ENCODE peak calls at places on chromosomes 3 and 15, in four cellular contexts. B is heart right ventricle, K is A549, D is IMR-90. C is an unnamed sample. For H3K4me1, the result is how much of the 10 kb centered on the place peaks cover.

GRCh38 chr15:54345827-54346226 is 367.6 kb downstream of the UNC13C start:
- DNase-seq in B (no peak), D (no peak), K (no peak), C (no peak)

GRCh38 chr3:54965746-54966145 is 37.9 kb upstream of the LRTM1 start:
- DNase-seq in D (peak), B (no peak), K (no peak), C (no peak)

GRCh38 chr3:122730240-122730639 is 49.6 kb downstream of the PARP14 start:
- DNase-seq in D (no peak), B (no peak), K (no peak), C (no peak)

GRCh38 chr3:99781761-99782160 is 35.9 kb upstream of the CMSS1 start:
- DNase-seq in B (no peak), K (no peak), D (peak), C (no peak)

GRCh38 chr3:141454906-141455602 is 31.8 kb upstream of the RASA2 start:
- DNase-seq in D (peak), K (peak), B (no peak), C (no peak)

GRCh38 chr3:100875239-100875638 is 118.0 kb downstream of the ABI3BP start:
- DNase-seq in D (peak), K (no peak), B (peak), C (peak)

GRCh38 chr15:62521396-62521795 is 356.3 kb upstream of the C2CD4B start:
- DNase-seq in B (no peak), D (no peak), K (no peak), C (no peak)

GRCh38 chr3:30511524-30512278 is 94.7 kb upstream of the TGFBR2 start:
- DNase-seq in B (no peak), D (peak), K (peak), C (no peak)

GRCh38 chr3:132145833-132146232 is 111.0 kb upstream of the CPNE4 start:
- DNase-seq in D (peak), K (peak), B (no peak), C (no peak)

GRCh38 chr3:5699811-5700210 is 512.3 kb downstream of the EDEM1 start:
- DNase-seq in B (no peak), K (no peak), D (no peak), C (peak)

GRCh38 chr15:65371976-65372786 is 5.6 kb downstream of the IGDCC3 start:
- DNase-seq in K (no peak), D (no peak), B (no peak), C (no peak)

GRCh38 chr3:105523496-105523895 is 156.8 kb downstream of the ALCAM start:
- DNase-seq in D (peak), K (no peak), B (no peak), C (no peak)

GRCh38 chr3:105933871-105934270 is 65.1 kb upstream of the CBLB start:
- DNase-seq in D (peak), B (no peak), K (no peak), C (no peak)

GRCh38 chr3:175651716-175652115 is 792.6 kb downstream of the NAALADL2 start:
- DNase-seq in K (no peak), D (peak), B (no peak), C (no peak)

GRCh38 chr15:73357999-73358665 is 10.6 kb downstream of the HCN4 start:
- DNase-seq in D (no peak), K (no peak), B (no peak), C (peak)

GRCh38 chr3:83216919-83217594 is 1455.6 kb upstream of the GBE1 start:
- DNase-seq in K (no peak), D (no peak), B (no peak), C (no peak)

GRCh38 chr15:53675832-53676231 is 83.6 kb downstream of the WDR72 start:
- DNase-seq in B (no peak), D (no peak), K (peak), C (no peak)

GRCh38 chr3:32421991-32422859 is 30.6 kb downstream of the CMTM7 start:
- DNase-seq in K (peak), D (peak), B (peak), C (peak)

GRCh38 chr3:52310861-52311566 is 5.1 kb upstream of the DNAH1 start:
- DNase-seq in D (peak), B (no peak), K (no peak), C (no peak)

GRCh38 chr3:150515210-150515609 is 31.1 kb downstream of the SERP1 start:
- DNase-seq in B (no peak), K (no peak), D (no peak), C (no peak)

GRCh38 chr15:96200357-96200972 is 130.0 kb upstream of the NR2F2 start:
- DNase-seq in B (no peak), K (no peak), D (no peak), C (no peak)

GRCh38 chr3:128222771-128223386 is 69.6 kb downstream of the EEFSEC start:
- DNase-seq in K (no peak), B (no peak), D (peak), C (no peak)

GRCh38 chr15:28093761-28094535 is 5.2 kb downstream of the OCA2 start:
- DNase-seq in K (no peak), B (no peak), D (no peak), C (peak)

GRCh38 chr3:154872089-154872488 is 208.0 kb upstream of the MME start:
- DNase-seq in D (no peak), K (no peak), B (no peak), C (no peak)

GRCh38 chr15:73617910-73618309 is 15.3 kb downstream of the NPTN start:
- DNase-seq in D (no peak), B (no peak), K (no peak), C (no peak)

GRCh38 chr3:51622402-51622801 is 48.6 kb upstream of the TEX264 start:
- DNase-seq in B (no peak), D (peak), K (no peak), C (no peak)

GRCh38 chr3:31729573-31729972 is 196.8 kb downstream of the STT3B start:
- DNase-seq in B (no peak), D (no peak), K (peak), C (no peak)

GRCh38 chr15:100384108-100384410 is 42.3 kb upstream of the ADAMTS17 start:
- DNase-seq in D (no peak), B (no peak), K (no peak), C (no peak)

GRCh38 chr3:13878711-13879101 is 1.2 kb downstream of the WNT7A start:
- DNase-seq in K (no peak), B (no peak), D (no peak), C (no peak)

GRCh38 chr3:157063926-157064325 is 96.0 kb downstream of the CCNL1 start:
- DNase-seq in D (peak), B (no peak), K (no peak), C (no peak)

GRCh38 chr3:195466251-195466650 is 23.4 kb upstream of the ACAP2 start:
- DNase-seq in D (no peak), K (no peak), B (no peak), C (no peak)

GRCh38 chr3:195458188-195458800 is 15.5 kb upstream of the ACAP2 start:
- DNase-seq in K (no peak), D (peak), B (no peak), C (no peak)

GRCh38 chr3:195461518-195462307 is 18.9 kb upstream of the ACAP2 start:
- DNase-seq in K (no peak), B (no peak), D (no peak), C (peak)

GRCh38 chr3:195460355-195460754 is 17.5 kb upstream of the ACAP2 start:
- DNase-seq in K (no peak), D (no peak), B (no peak), C (no peak)

GRCh38 chr3:195462308-195462610 is 19.4 kb upstream of the ACAP2 start:
- DNase-seq in D (no peak), K (no peak), B (no peak), C (peak)
- H3K4me1 ChIP-seq in D (under half), K (under half), B (under half), C (under half)

GRCh38 chr15:91857224-91857585 is 3.7 kb downstream of the SLCO3A1 start:
- DNase-seq in K (no peak), B (no peak), D (no peak), C (no peak)
- H3K4me1 ChIP-seq in K (under half), B (half or more), D (under half), C (under half)

GRCh38 chr3:10396931-10397330 is 76.0 kb upstream of the SEC13 start:
- DNase-seq in B (no peak), D (no peak), K (no peak), C (no peak)
- H3K4me1 ChIP-seq in B (under half), D (under half), K (under half), C (under half)

DNA sequence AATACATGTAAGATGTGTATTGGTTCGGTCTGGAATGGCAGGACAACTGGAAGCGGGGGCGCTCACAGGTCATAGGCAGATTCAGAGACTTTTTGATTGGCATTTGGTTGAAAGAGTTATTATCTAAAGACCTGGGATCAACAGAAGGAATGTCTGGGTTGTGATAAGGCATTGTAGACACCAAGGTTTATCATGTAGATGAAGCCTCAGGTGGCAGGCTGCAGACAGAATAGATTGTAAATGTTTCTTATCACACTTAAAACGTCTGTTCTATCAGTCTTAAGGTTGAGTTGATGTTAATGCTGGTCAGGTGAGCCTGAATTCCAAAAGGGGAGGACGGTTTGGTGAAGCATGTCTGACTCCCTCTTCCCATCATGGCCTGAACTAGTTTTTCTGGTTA is 295.9 kb upstream of the PROK2 start:
- DNase-seq in D (no peak), K (no peak), B (no peak), C (no peak)
- H3K4me1 ChIP-seq in D (under half), K (under half), B (under half), C (under half)

DNA sequence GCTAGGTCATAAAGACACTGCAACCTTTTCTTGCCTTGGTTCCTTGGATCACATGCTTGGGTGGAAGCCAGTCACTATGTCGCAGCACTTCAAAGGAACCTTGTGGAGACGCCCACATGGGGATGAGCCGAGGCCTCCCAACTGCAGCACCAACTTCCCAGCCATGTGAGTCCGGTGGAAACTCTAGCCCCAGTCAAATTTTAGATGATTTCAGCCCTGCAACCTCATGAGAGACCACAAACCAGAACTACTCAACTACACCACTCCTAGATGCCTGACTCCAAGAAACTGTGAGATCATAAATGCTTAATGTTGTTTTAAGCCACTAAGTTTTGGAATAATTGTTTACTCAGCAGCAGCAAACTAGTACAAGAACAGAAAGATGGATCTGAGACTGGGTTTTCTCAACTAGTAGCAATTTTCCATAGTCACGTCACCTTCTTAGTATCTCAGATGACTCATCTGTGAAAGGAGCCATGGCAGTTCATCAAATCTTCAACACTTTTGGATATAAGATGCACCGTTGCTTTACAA is 86.5 kb downstream of the MB21D2 start:
- DNase-seq in K (no peak), D (peak), B (no peak), C (no peak)
- H3K4me1 ChIP-seq in K (half or more), D (under half), B (half or more), C (under half)

GRCh38 chr3:86815880-86816279 is 175.1 kb downstream of the VGLL3 start:
- DNase-seq in D (no peak), K (no peak), B (no peak), C (no peak)
- H3K4me1 ChIP-seq in D (under half), K (under half), B (under half), C (under half)

DNA sequence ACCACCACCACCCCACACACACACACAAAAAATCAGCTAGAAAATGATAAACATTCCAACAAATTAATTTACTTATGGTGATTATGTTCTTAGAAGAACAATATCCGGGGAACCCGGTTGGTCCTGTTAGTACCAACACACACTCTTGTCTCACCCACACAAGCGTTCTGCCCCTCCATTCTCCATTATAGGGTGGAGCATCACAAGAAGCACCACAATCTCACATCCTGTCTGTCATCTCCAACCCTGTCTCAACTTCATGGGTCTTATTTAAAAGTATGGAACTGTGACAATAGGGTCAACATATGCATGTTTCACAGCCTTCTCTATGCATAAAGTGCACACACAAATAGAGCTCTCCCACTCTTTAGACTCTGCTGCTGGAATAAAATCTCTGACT is 5.6 kb downstream of the GSK3B start:
- DNase-seq in B (no peak), D (no peak), K (no peak), C (no peak)
- H3K4me1 ChIP-seq in B (half or more), D (under half), K (under half), C (under half)

GRCh38 chr3:185727873-185728272 is 97.0 kb downstream of the IGF2BP2 start:
- DNase-seq in K (no peak), B (no peak), D (no peak), C (no peak)
- H3K4me1 ChIP-seq in K (under half), B (under half), D (under half), C (under half)

DNA sequence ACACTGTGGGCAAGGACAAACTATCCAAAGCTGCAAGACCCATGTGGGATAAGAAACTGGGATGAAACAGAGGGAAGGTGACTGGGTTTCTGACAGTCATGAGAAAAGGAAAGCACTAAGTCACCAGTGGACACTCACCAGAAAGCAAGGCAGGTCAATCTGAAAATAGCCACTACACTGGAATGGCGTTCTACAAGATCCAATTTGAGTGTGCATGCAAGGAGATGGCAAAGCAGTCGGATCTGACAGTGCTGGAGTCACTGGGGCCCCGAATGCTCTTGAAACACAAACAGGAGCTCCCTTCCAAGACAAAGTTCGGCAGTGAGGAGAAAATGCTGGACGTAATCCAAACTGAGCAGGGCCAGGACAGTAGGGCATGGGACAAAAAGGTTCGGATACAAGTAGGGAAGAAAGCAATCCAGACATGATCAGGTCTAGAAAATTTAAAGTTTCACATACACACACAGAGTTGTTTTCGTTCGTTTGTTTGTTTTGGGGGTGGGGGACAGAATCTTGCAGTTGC is 95.5 kb downstream of the EOMES start:
- DNase-seq in K (no peak), D (no peak), B (no peak), C (no peak)
- H3K4me1 ChIP-seq in K (half or more), D (under half), B (under half), C (under half)

C was measured in transverse colon.